ENCODE peak calls at places on chromosomes 12 and 14, in ten cellular contexts. O is activated gamma-delta T cell; W is fibroblast of the conjunctiva; T is A549; U is NCI-H69; N is 8988T; X is activated CD4-positive, alpha-beta T cell treated with anti-CD3 and anti-CD28 coated beads for 48 hours; G is tibial artery; L is dorsolateral prefrontal cortex; Y is activated CD4-positive, CD25-positive, alpha-beta regulatory T cell. S is an unnamed sample.

GRCh38 chr12:92144045-92144630 is 1.5 kb downstream of the BTG1 start:
- DNase-seq in O (no peak), W (peak; percentile 98), T (peak; percentile 95), U (peak; percentile 94), N (peak; percentile 46), X (peak; percentile 78), G (peak; percentile 70), L (peak; percentile 20), Y (no peak), S (peak; percentile 84)

GRCh38 chr12:76032043-76032981 is 736 bp upstream of the PHLDA1 start:
- DNase-seq in O (no peak), W (peak; percentile 37), T (peak; percentile 74), U (no peak), N (no peak), X (peak; percentile 28), G (peak; percentile 47), L (peak; percentile 40), Y (no peak), S (peak; percentile 60)

GRCh38 chr12:62426095-62426488 is 40.5 kb upstream of the MON2 start:
- DNase-seq in O (no peak), W (peak; percentile 76), T (no peak), U (peak; percentile 7), N (no peak), X (no peak), G (no peak), L (no peak), Y (no peak), S (no peak)

GRCh38 chr12:79655036-79655435 is 35.7 kb downstream of the PAWR start:
- DNase-seq in O (no peak), W (no peak), T (no peak), U (peak; percentile 89), N (no peak), X (no peak), G (no peak), L (no peak), Y (no peak), S (no peak)

GRCh38 chr12:66190519-66191406 is 1.7 kb downstream of the IRAK3 start:
- DNase-seq in O (no peak), W (no peak), T (no peak), U (no peak), N (no peak), X (no peak), G (no peak), L (no peak), Y (no peak), S (no peak)

GRCh38 chr12:42129595-42130204 is 15.0 kb downstream of the GXYLT1 start:
- DNase-seq in O (no peak), W (peak; percentile 65), T (peak; percentile 78), U (peak; percentile 52), N (no peak), X (no peak), G (no peak), L (no peak), Y (no peak), S (no peak)

GRCh38 chr12:101047652-101048051 is 162.4 kb downstream of the SLC5A8 start:
- DNase-seq in O (no peak), W (no peak), T (no peak), U (no peak), N (no peak), X (no peak), G (no peak), L (no peak), Y (no peak), S (no peak)

GRCh38 chr14:70905316-70905715 is 1.9 kb upstream of the PCNX1 start:
- DNase-seq in O (no peak), W (peak; percentile 65), T (no peak), U (no peak), N (no peak), X (no peak), G (no peak), L (peak; percentile 10), Y (no peak), S (no peak)

GRCh38 chr14:95222151-95222631 is 64.9 kb upstream of the DICER1 start:
- DNase-seq in O (no peak), W (no peak), T (no peak), U (peak; percentile 9), N (no peak), X (no peak), G (no peak), L (no peak), Y (no peak), S (no peak)

GRCh38 chr12:52631676-52632459 is 13.5 kb upstream of the KRT73 start:
- DNase-seq in O (no peak), W (no peak), T (no peak), U (no peak), N (no peak), X (no peak), G (no peak), L (no peak), Y (no peak), S (peak; percentile 36)

GRCh38 chr12:19946549-19946948 is 421.8 kb upstream of the PDE3A start:
- DNase-seq in O (no peak), W (peak; percentile 82), T (peak; percentile 82), U (peak; percentile 76), N (no peak), X (no peak), G (no peak), L (no peak), Y (no peak), S (no peak)

GRCh38 chr12:75650989-75651695 is 139.7 kb upstream of the KRR1 start:
- DNase-seq in O (no peak), W (no peak), T (no peak), U (peak; percentile 85), N (no peak), X (no peak), G (no peak), L (no peak), Y (no peak), S (no peak)

GRCh38 chr14:30921305-30921704 is 46.9 kb downstream of the COCH start:
- DNase-seq in O (no peak), W (peak; percentile 30), T (no peak), U (no peak), N (no peak), X (no peak), G (no peak), L (no peak), Y (no peak), S (no peak)

S was measured in ecto neural progenitor cell.